ENCODE peak calls at places on chromosomes 7 and 10, in seven cellular contexts. Y is colonic mucosa; S is fibroblast of mammary gland; O is HFF-Myc; L is AG09309; Q is HCT116; F is CD8-positive, alpha-beta T cell. T is an unnamed sample.

GRCh38 chr10:110430369-110431273 is 67.1 kb upstream of the DUSP5 start:
- DNase-seq in Q (no peak), S (peak), Y (no peak), L (no peak), F (no peak), O (no peak), T (no peak)

GRCh38 chr10:119120413-119120867 is 16.5 kb downstream of the DENND10 start:
- DNase-seq in Y (no peak), O (no peak), F (no peak), S (peak), Q (no peak), L (peak), T (no peak)

GRCh38 chr7:91345449-91345848 is 81.2 kb downstream of the FZD1 start:
- DNase-seq in O (no peak), Q (no peak), Y (no peak), F (no peak), S (no peak), L (no peak), T (no peak)

GRCh38 chr10:1741450-1741849 is 4.1 kb upstream of the ADARB2 start:
- DNase-seq in F (no peak), L (no peak), Q (no peak), O (no peak), S (no peak), Y (no peak), T (no peak)

GRCh38 chr7:112648781-112649180 is 141.4 kb downstream of the TMEM168 start:
- DNase-seq in Q (no peak), O (peak), S (no peak), Y (no peak), L (no peak), F (no peak), T (no peak)

GRCh38 chr7:2154831-2155230 is 77.9 kb downstream of the MAD1L1 start:
- DNase-seq in F (no peak), Q (no peak), O (no peak), S (no peak), L (no peak), Y (no peak), T (no peak)

GRCh38 chr10:97179731-97180366 is 5.9 kb downstream of the SLIT1 start:
- DNase-seq in F (no peak), L (no peak), S (no peak), Q (no peak), O (no peak), Y (no peak), T (no peak)

GRCh38 chr7:131633342-131633843 is 77.0 kb upstream of the PODXL start:
- DNase-seq in S (peak), O (no peak), Q (no peak), L (peak), Y (no peak), F (no peak), T (peak)

GRCh38 chr10:19412531-19412930 is 363.9 kb downstream of the MALRD1 start:
- DNase-seq in L (no peak), O (no peak), F (no peak), Q (no peak), Y (no peak), S (peak), T (peak)

GRCh38 chr10:7525314-7526016 is 114.6 kb upstream of the SFMBT2 start:
- DNase-seq in F (peak), Q (peak), O (peak), L (peak), Y (peak), S (peak), T (peak)

GRCh38 chr10:86103391-86104101 is 263.0 kb downstream of the GRID1 start:
- DNase-seq in L (no peak), Y (no peak), Q (no peak), O (no peak), S (no peak), F (no peak), T (no peak)

GRCh38 chr10:124287071-124287685 is 131.5 kb downstream of the OAT start:
- DNase-seq in O (no peak), Y (no peak), Q (no peak), S (no peak), L (no peak), F (no peak), T (no peak)

GRCh38 chr10:76352300-76352699 is 920.9 kb downstream of the LRMDA start:
- DNase-seq in S (peak), F (no peak), Y (no peak), L (peak), O (peak), Q (peak), T (peak)

GRCh38 chr7:103504505-103505135 is 58.6 kb upstream of the SLC26A5 start:
- DNase-seq in Y (no peak), Q (no peak), O (no peak), S (no peak), L (no peak), F (no peak), T (no peak)

GRCh38 chr7:92255308-92255707 is 9.5 kb downstream of the ANKIB1 start:
- DNase-seq in L (peak), O (no peak), Y (no peak), Q (no peak), S (peak), F (no peak), T (peak)

GRCh38 chr10:114645729-114646128 is 12.3 kb downstream of the ABLIM1 start:
- DNase-seq in S (no peak), Y (no peak), Q (no peak), F (no peak), L (no peak), O (no peak), T (no peak)

GRCh38 chr10:12768156-12768731 is 233.3 kb downstream of the CCDC3 start:
- DNase-seq in Q (no peak), S (no peak), L (no peak), F (no peak), O (no peak), Y (no peak), T (peak)

GRCh38 chr10:30057421-30057841 is 2.0 kb downstream of the JCAD start:
- DNase-seq in S (peak), Q (peak), Y (no peak), O (no peak), F (no peak), L (no peak), T (no peak)

GRCh38 chr7:143413123-143413522 is 4.5 kb upstream of the EPHA1 start:
- DNase-seq in S (no peak), L (no peak), F (no peak), O (no peak), Y (no peak), Q (no peak), T (no peak)

GRCh38 chr10:878333-878753 is 53.2 kb downstream of the LARP4B start:
- DNase-seq in L (peak), Y (no peak), F (no peak), Q (no peak), O (no peak), S (peak), T (no peak)

GRCh38 chr10:18140957-18141888 is 999 bp downstream of the CACNB2 start:
- DNase-seq in Q (no peak), S (peak), F (no peak), O (no peak), Y (peak), L (no peak), T (no peak)

GRCh38 chr7:117645456-117646181 is 165.8 kb downstream of the CFTR start:
- DNase-seq in Q (no peak), O (no peak), S (peak), L (no peak), F (no peak), Y (no peak), T (peak)

GRCh38 chr7:151657173-151657572 is 137.5 kb upstream of the RHEB start:
- DNase-seq in Q (no peak), S (no peak), O (no peak), Y (no peak), L (no peak), F (no peak), T (no peak)

GRCh38 chr10:130127612-130128607 is 8.3 kb upstream of the GLRX3 start:
- DNase-seq in L (peak), Y (peak), F (peak), S (peak), Q (no peak), O (peak), T (peak)

GRCh38 chr7:6551016-6551511 is at the start of gene GRID2IP:
- DNase-seq in L (no peak), O (no peak), Y (no peak), Q (no peak), S (no peak), F (no peak), T (no peak)

GRCh38 chr10:94123253-94123995 is 129.7 kb downstream of the PLCE1 start:
- DNase-seq in S (peak), Q (no peak), F (no peak), L (peak), Y (no peak), O (no peak), T (peak)

GRCh38 chr7:43758029-43758860 is at the start of gene BLVRA:
- DNase-seq in Y (peak), L (no peak), O (no peak), S (no peak), Q (no peak), F (peak), T (no peak)

GRCh38 chr10:114605155-114605797 is 52.8 kb downstream of the ABLIM1 start:
- DNase-seq in Y (no peak), Q (no peak), L (no peak), S (peak), F (no peak), O (no peak), T (no peak)

GRCh38 chr7:30625283-30625682 is 30.6 kb downstream of the GARS1 start:
- DNase-seq in O (no peak), Y (no peak), L (no peak), Q (no peak), F (no peak), S (no peak), T (no peak)

GRCh38 chr10:117654105-117654504 is 111.6 kb downstream of the EMX2 start:
- DNase-seq in Q (no peak), F (no peak), O (no peak), S (no peak), L (no peak), Y (no peak), T (no peak)

GRCh38 chr7:24576171-24577052 is 3.2 kb downstream of the PALS2 start:
- DNase-seq in L (peak), Q (peak), S (peak), Y (peak), F (no peak), O (peak), T (peak)

GRCh38 chr10:77328272-77328816 is 309.3 kb downstream of the KCNMA1 start:
- DNase-seq in L (no peak), F (peak), Q (no peak), Y (peak), S (peak), O (no peak), T (no peak)

GRCh38 chr10:44391981-44392380 is 7.1 kb upstream of the CXCL12 start:
- DNase-seq in S (no peak), F (no peak), Y (no peak), L (no peak), Q (no peak), O (no peak), T (no peak)

GRCh38 chr7:31335889-31336201 is 4.7 kb downstream of the NEUROD6 start:
- DNase-seq in O (no peak), F (no peak), Q (no peak), Y (no peak), L (no peak), S (no peak), T (no peak)

DNA sequence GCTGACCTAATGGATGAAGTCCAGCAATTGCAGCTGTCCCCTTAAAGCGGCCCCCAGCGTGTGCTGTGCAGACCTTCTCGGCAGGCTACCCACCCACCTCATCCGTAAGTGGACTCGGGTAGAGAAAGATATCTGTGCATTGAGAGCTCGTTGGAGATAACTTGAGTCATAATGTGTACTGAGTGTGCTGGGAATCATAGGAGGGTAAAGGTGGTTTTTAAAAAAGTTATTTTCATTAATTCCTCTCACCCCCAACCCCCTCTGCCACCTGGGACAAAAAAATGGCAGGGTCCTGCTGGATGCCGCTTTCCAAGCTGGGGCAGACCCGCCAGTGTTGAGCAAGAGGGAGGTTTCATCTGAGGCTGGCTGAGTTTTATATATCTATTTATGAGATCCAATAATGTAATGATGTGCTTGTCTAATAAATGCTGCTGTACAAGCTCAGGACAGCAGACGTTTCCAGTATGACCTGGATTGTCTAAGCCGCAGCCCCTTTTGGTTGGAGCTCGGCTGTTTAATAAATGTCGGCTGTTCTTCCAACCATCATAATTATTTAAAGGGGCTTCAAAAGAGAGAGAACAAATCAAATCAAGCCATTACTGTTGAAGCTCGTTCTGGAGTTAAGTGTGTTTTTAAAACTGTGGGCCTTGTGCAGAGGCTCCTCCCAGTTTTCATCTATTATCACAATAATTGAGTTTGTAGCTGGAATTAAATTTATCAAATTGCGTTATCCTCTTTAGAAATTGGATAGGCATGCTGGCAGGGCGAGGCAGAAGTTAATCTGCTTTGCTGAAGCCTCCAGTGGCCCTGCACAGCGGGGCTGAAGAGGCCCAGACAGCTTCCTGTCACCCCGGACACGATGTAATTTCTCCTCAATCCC is 119.0 kb downstream of the NKX6-2 start:
- DNase-seq in O (no peak), L (no peak), Y (no peak), Q (no peak), F (no peak), S (peak), T (no peak)
- H3K4me3 ChIP-seq in O (peak), L (no peak), Y (no peak), Q (no peak), F (no peak), S (peak), T (no peak)

GRCh38 chr10:14545827-14546226 is 215.1 kb upstream of the FRMD4A start:
- DNase-seq in S (peak), O (no peak), Y (no peak), Q (no peak), L (no peak), F (no peak), T (peak)

GRCh38 chr10:14543904-14544210 is 213.1 kb upstream of the FRMD4A start:
- DNase-seq in S (no peak), Y (no peak), Q (no peak), O (no peak), L (no peak), F (no peak), T (no peak)

GRCh38 chr10:14540611-14541010 is 209.9 kb upstream of the FRMD4A start:
- DNase-seq in L (no peak), S (no peak), Q (no peak), O (no peak), F (no peak), Y (no peak), T (no peak)

GRCh38 chr10:14541379-14541778 is 210.7 kb upstream of the FRMD4A start:
- DNase-seq in O (no peak), S (no peak), Q (no peak), Y (no peak), F (no peak), L (no peak), T (no peak)

GRCh38 chr10:14543048-14543903 is 212.6 kb upstream of the FRMD4A start:
- DNase-seq in L (no peak), O (no peak), Q (no peak), Y (no peak), F (peak), S (peak), T (no peak)
- TF ChIP-seq CTCF in L (peak), O (no peak), Q (no peak), Y (no peak), F (peak), S (peak), T (peak)

DNA sequence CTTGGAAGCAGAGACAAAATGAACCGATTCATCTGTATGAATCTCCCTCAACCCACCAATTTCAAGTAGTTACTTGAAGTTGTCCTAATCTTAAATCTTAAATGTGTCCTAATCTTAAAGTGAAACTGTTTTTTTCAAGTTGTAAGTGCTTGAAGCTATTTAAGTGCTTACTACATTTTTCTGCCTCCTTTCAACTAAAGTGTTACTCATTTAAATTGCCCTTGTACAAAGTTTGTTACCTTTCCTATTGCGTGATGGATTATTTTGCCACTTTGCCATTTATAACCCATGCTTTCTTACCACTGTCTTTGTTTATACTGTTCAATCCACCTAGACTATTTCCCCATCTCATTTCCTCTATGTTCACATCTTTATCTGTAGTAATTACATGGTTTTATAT is 2.9 kb downstream of the BCAP29 start:
- DNase-seq in L (no peak), Q (no peak), S (no peak), O (no peak), F (no peak), Y (no peak), T (no peak)
- H3K4me3 ChIP-seq in L (no peak), Q (no peak), S (no peak), O (no peak), F (no peak), Y (no peak), T (no peak)

GRCh38 chr10:61902448-61903183 is 1.1 kb downstream of the ARID5B start:
- DNase-seq in F (peak), Y (peak), O (no peak), Q (peak), S (peak), L (no peak), T (no peak)
- TF ChIP-seq CTCF in F (no peak), Y (no peak), O (no peak), Q (no peak), S (peak), L (peak), T (peak)

DNA sequence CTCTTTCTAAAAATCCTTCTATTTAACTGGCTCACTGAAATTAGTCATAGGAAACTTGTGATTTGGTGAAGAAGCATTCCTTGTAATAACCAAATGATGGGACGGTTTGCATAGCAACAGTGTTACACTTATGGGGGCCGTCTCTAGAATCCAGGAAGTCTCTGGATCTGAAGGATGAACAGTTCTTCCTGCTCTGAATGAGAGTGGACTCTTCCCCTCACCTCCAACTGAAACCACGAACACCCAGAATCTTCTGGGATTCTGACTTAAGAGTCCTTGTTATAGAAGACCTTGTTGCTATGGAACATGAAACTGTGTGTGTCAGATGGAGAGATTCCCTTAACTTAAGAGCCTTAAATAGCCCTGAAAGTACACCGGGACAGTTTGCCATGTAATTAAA is 23.2 kb downstream of the NOLC1 start:
- DNase-seq in F (no peak), O (no peak), Q (no peak), L (peak), S (peak), Y (no peak), T (no peak)
- H3K4me3 ChIP-seq in F (no peak), O (no peak), Q (no peak), L (no peak), S (no peak), Y (no peak), T (no peak)

GRCh38 chr7:37916673-37917660 is at the start of gene SFRP4:
- DNase-seq in Q (peak), S (peak), O (no peak), Y (peak), L (no peak), F (no peak), T (peak)

GRCh38 chr7:37920619-37921339 is at the start of gene EPDR1:
- DNase-seq in O (no peak), F (peak), Q (peak), Y (peak), S (no peak), L (no peak), T (no peak)

GRCh38 chr7:37920305-37920618 is 178 bp upstream of the EPDR1 start:
- DNase-seq in S (no peak), Q (no peak), Y (no peak), O (no peak), L (no peak), F (no peak), T (no peak)

GRCh38 chr7:37916017-37916672 is 472 bp downstream of the SFRP4 start:
- DNase-seq in Y (peak), O (no peak), S (no peak), L (no peak), Q (no peak), F (no peak), T (no peak)

GRCh38 chr7:37918526-37918925 is 1.9 kb upstream of the SFRP4 start:
- DNase-seq in O (no peak), F (no peak), L (no peak), S (no peak), Y (no peak), Q (no peak), T (no peak)
- TF ChIP-seq CTCF in O (no peak), F (no peak), L (peak), S (peak), Y (no peak), Q (peak), T (no peak)

GRCh38 chr7:234041-234711 is 41.8 kb downstream of the FAM20C start:
- DNase-seq in F (no peak), O (no peak), L (no peak), S (no peak), Q (no peak), Y (peak), T (no peak)
- H3K4me3 ChIP-seq in F (no peak), O (no peak), L (no peak), S (no peak), Q (no peak), Y (no peak), T (no peak)

T was measured in astrocyte of the cerebellum.